ENCODE peak calls at places on chromosome 16, in ten cellular contexts. V, R, H, P, Q, W, A, I, L and T are unnamed samples.

GRCh38 chr16:87922250-87922871 is 14.0 kb downstream of the CA5A start:
- DNase-seq in L (no peak), V (no peak), I (peak), A (no peak), Q (no peak), H (no peak), R (no peak), W (no peak), P (no peak), T (peak)

GRCh38 chr16:77194295-77195231 is 3.6 kb downstream of the MON1B start:
- DNase-seq in H (no peak), A (no peak), W (no peak), R (no peak), V (no peak), P (no peak), Q (no peak), L (no peak), I (no peak), T (no peak)

GRCh38 chr16:50602531-50603205 is 54.5 kb downstream of the NKD1 start:
- DNase-seq in Q (no peak), A (peak), V (peak), P (no peak), W (no peak), I (no peak), R (no peak), H (no peak), L (no peak), T (no peak)

GRCh38 chr16:1273816-1274215 is 17.9 kb downstream of the TPSD1 start:
- DNase-seq in L (no peak), Q (no peak), P (no peak), A (no peak), I (no peak), R (no peak), H (no peak), V (no peak), W (no peak), T (no peak)

GRCh38 chr16:67943619-67944503 is at the start of gene LCAT:
- DNase-seq in W (no peak), I (no peak), R (no peak), L (no peak), P (no peak), V (no peak), Q (peak), H (no peak), A (no peak), T (peak)

GRCh38 chr16:81889896-81890634 is 111.0 kb downstream of the PLCG2 start:
- DNase-seq in P (peak), I (peak), L (no peak), R (peak), Q (peak), W (peak), V (peak), A (peak), H (peak), T (peak)

GRCh38 chr16:46790599-46791270 is 40.2 kb downstream of the C16orf87 start:
- DNase-seq in Q (no peak), A (no peak), R (no peak), H (no peak), I (no peak), V (no peak), P (no peak), L (no peak), W (no peak), T (no peak)

GRCh38 chr16:30853758-30854157 is 40.1 kb downstream of the BCL7C start:
- DNase-seq in I (no peak), R (no peak), H (no peak), L (no peak), W (no peak), P (peak), Q (no peak), V (peak), A (no peak), T (no peak)

GRCh38 chr16:4283939-4284338 is 11.1 kb upstream of the TFAP4 start:
- DNase-seq in Q (no peak), I (no peak), W (no peak), V (no peak), A (no peak), H (no peak), R (no peak), L (no peak), P (no peak), T (no peak)

GRCh38 chr16:86077243-86077940 is 178.4 kb downstream of the IRF8 start:
- DNase-seq in H (no peak), R (no peak), P (no peak), L (no peak), W (no peak), A (no peak), V (no peak), I (no peak), Q (no peak), T (no peak)

GRCh38 chr16:252366-253337 is 18.0 kb downstream of the FAM234A start:
- DNase-seq in H (peak), V (no peak), R (no peak), I (no peak), P (no peak), Q (peak), L (no peak), A (no peak), W (no peak), T (no peak)

GRCh38 chr16:14015461-14015860 is 55.7 kb upstream of the MRTFB start:
- DNase-seq in R (no peak), I (no peak), Q (no peak), P (no peak), H (no peak), W (no peak), A (no peak), V (no peak), L (no peak), T (no peak)

GRCh38 chr16:12141556-12141955 is 165.0 kb downstream of the SNX29 start:
- DNase-seq in P (no peak), I (no peak), L (no peak), Q (no peak), R (no peak), W (no peak), V (no peak), H (no peak), A (no peak), T (no peak)

GRCh38 chr16:70793851-70794502 is 7.0 kb downstream of the VAC14 start:
- DNase-seq in H (no peak), A (no peak), I (no peak), W (no peak), V (no peak), Q (no peak), R (no peak), P (no peak), L (no peak), T (no peak)

GRCh38 chr16:75070055-75070841 is 46.3 kb downstream of the LDHD start:
- DNase-seq in R (no peak), V (no peak), Q (no peak), I (no peak), H (no peak), L (no peak), P (peak), A (no peak), W (no peak), T (peak)

GRCh38 chr16:15523939-15524338 is 89.6 kb downstream of the BMERB1 start:
- DNase-seq in I (no peak), A (no peak), H (no peak), P (no peak), W (no peak), Q (no peak), V (no peak), L (no peak), R (no peak), T (no peak)

GRCh38 chr16:88356124-88356726 is 26.5 kb upstream of the ZNF469 start:
- DNase-seq in W (no peak), P (no peak), L (no peak), H (no peak), V (no peak), A (no peak), I (no peak), R (no peak), Q (no peak), T (no peak)

GRCh38 chr16:88339926-88340754 is 42.6 kb upstream of the ZNF469 start:
- DNase-seq in V (no peak), I (no peak), A (no peak), W (no peak), R (no peak), L (no peak), P (no peak), Q (no peak), H (no peak), T (no peak)

GRCh38 chr16:9370071-9370491 is 278.6 kb downstream of the HAPSTR1 start:
- DNase-seq in A (no peak), I (no peak), H (no peak), Q (no peak), L (no peak), W (no peak), R (no peak), P (no peak), V (no peak), T (no peak)

GRCh38 chr16:81808933-81809480 is 29.9 kb downstream of the PLCG2 start:
- DNase-seq in W (no peak), P (no peak), V (no peak), Q (no peak), R (no peak), A (no peak), L (no peak), I (no peak), H (peak), T (no peak)

GRCh38 chr16:86244936-86245335 is 265.4 kb upstream of the FOXF1 start:
- DNase-seq in A (no peak), W (no peak), I (no peak), Q (no peak), L (no peak), R (no peak), P (no peak), V (no peak), H (no peak), T (no peak)

GRCh38 chr16:71542377-71542776 is 16.2 kb downstream of the CHST4 start:
- DNase-seq in W (no peak), L (peak), I (peak), V (peak), Q (peak), P (peak), H (no peak), R (no peak), A (peak), T (peak)

GRCh38 chr16:75566889-75567255 is 693 bp downstream of the GABARAPL2 start:
- DNase-seq in P (no peak), I (peak), V (peak), W (no peak), H (no peak), Q (no peak), L (no peak), R (no peak), A (no peak), T (peak)

GRCh38 chr16:66399930-66400329 is 27.2 kb upstream of the BEAN1 start:
- DNase-seq in R (no peak), P (no peak), I (no peak), A (no peak), L (no peak), W (no peak), V (no peak), Q (peak), H (no peak), T (no peak)

GRCh38 chr16:83482545-83483162 is 325.1 kb upstream of the HSBP1 start:
- DNase-seq in W (no peak), Q (no peak), L (no peak), I (no peak), V (no peak), H (no peak), R (no peak), P (no peak), A (no peak), T (no peak)

GRCh38 chr16:85612191-85612800 is 826 bp upstream of the GSE1 start:
- DNase-seq in A (no peak), Q (peak), W (peak), H (no peak), I (peak), L (no peak), V (peak), R (peak), P (peak), T (peak)

GRCh38 chr16:2085669-2086068 is 37.9 kb downstream of the TSC2 start:
- DNase-seq in V (no peak), P (peak), L (no peak), R (no peak), A (no peak), H (no peak), W (no peak), I (no peak), Q (no peak), T (no peak)

GRCh38 chr16:84518804-84519341 is 14.4 kb upstream of the MEAK7 start:
- DNase-seq in I (no peak), P (no peak), Q (no peak), V (no peak), R (no peak), H (no peak), L (no peak), W (no peak), A (peak), T (no peak)

GRCh38 chr16:20865420-20866126 is 34.6 kb downstream of the DCUN1D3 start:
- DNase-seq in Q (no peak), R (no peak), I (no peak), A (no peak), P (peak), V (peak), H (peak), W (peak), L (no peak), T (no peak)

GRCh38 chr16:598823-599739 is 9.2 kb downstream of the RAB40C start:
- DNase-seq in A (no peak), W (no peak), I (no peak), L (no peak), H (no peak), R (no peak), V (no peak), P (no peak), Q (no peak), T (no peak)

GRCh38 chr16:56606688-56607618 is 1.4 kb upstream of the MT2A start:
- DNase-seq in R (peak), L (peak), Q (peak), W (peak), H (no peak), I (peak), P (peak), V (peak), A (no peak), T (peak)

GRCh38 chr16:79609861-79610260 is 9.3 kb upstream of the MAF start:
- DNase-seq in P (no peak), I (no peak), H (no peak), R (no peak), Q (no peak), W (no peak), L (no peak), A (no peak), V (no peak), T (no peak)

GRCh38 chr16:31451681-31452351 is 7.5 kb upstream of the ARMC5 start:
- DNase-seq in Q (peak), A (no peak), L (no peak), W (no peak), I (peak), R (peak), V (peak), P (peak), H (no peak), T (peak)

GRCh38 chr16:55035037-55035436 is 104.4 kb downstream of the IRX5 start:
- DNase-seq in A (no peak), H (no peak), R (no peak), L (no peak), I (peak), P (no peak), V (no peak), W (no peak), Q (peak), T (peak)

GRCh38 chr16:31148281-31148728 is 1.6 kb downstream of the PRSS36 start:
- DNase-seq in I (peak), R (no peak), L (no peak), Q (no peak), A (no peak), P (no peak), H (no peak), V (no peak), W (no peak), T (peak)

DNA sequence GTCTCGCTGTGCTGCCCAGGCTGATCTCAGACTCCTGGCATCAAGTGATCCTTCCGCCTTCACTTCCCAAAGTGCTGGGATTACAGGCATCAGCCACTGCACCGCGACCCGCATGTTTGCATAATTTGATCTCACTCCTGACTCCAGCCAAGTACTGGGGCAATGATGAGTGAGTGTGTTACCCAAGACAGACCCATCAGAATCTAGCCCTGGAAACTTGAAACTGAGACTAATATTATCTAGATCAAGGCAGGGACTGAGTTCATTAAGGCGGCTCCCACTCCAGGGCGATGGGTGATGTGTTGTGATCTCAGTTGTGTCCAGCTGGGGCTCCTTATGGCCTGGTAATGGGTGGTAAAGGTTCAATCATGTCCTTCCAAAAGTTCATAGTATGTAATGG is 53.4 kb downstream of the EMP2 start:
- DNase-seq in V (no peak), W (no peak), A (no peak), Q (no peak), H (no peak), P (no peak), L (no peak), R (no peak), I (no peak), T (no peak)
- TF ChIP-seq CTCF in V (no peak), W (no peak), A (no peak), Q (no peak), H (no peak), P (no peak), L (no peak), R (no peak), I (no peak), T (no peak)

GRCh38 chr16:3266873-3267537 is 10.6 kb upstream of the MEFV start:
- DNase-seq in Q (peak), W (peak), A (peak), H (no peak), I (no peak), P (peak), R (no peak), V (no peak), L (no peak), T (peak)

GRCh38 chr16:3268294-3268693 is 11.9 kb upstream of the MEFV start:
- DNase-seq in V (no peak), W (no peak), L (no peak), H (no peak), I (no peak), Q (no peak), A (no peak), P (no peak), R (no peak), T (no peak)

GRCh38 chr16:3259829-3260228 is 3.4 kb upstream of the MEFV start:
- DNase-seq in V (no peak), I (no peak), R (no peak), A (no peak), Q (no peak), W (no peak), H (no peak), P (no peak), L (no peak), T (no peak)

GRCh38 chr16:3262517-3262916 is 6.1 kb upstream of the MEFV start:
- DNase-seq in P (no peak), Q (no peak), H (no peak), W (no peak), A (no peak), R (no peak), L (no peak), I (no peak), V (no peak), T (no peak)

GRCh38 chr16:3264137-3265036 is 8.0 kb upstream of the MEFV start:
- DNase-seq in L (peak), Q (peak), I (peak), R (peak), W (peak), P (peak), V (peak), H (peak), A (peak), T (peak)
- TF ChIP-seq CTCF in L (no peak), Q (peak), I (peak), R (peak), W (peak), P (peak), V (no peak), H (peak), A (no peak), T (peak)

DNA sequence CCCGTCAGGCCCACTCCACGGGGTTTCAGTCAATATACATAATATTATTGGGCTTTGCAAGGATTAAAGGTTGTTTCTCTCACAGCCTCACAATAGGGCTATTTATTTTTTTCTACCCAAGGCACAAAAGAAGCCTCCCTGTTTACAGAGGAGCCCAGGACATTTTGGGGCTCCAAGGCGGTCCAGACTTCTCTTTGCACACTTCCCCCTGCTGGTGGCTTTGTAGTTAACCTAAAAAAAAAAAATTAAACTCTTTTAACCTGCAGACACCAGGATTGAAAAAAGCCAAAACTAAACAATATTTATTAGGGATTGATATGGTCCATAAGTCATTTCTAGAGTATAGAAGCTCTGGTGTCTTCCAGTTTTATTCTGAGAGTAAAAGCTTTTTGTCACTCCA is 169.7 kb upstream of the ZFHX3 start:
- DNase-seq in W (no peak), Q (no peak), I (no peak), H (no peak), L (no peak), A (no peak), P (no peak), R (no peak), V (no peak), T (no peak)
- TF ChIP-seq CTCF in W (peak), Q (peak), I (no peak), H (peak), L (no peak), A (no peak), P (peak), R (peak), V (no peak), T (no peak)

GRCh38 chr16:25713785-25714570 is 22.2 kb downstream of the HS3ST4 start:
- DNase-seq in Q (no peak), L (no peak), P (no peak), I (no peak), H (no peak), A (no peak), W (no peak), R (no peak), V (no peak), T (no peak)

GRCh38 chr16:25707553-25707952 is 15.8 kb downstream of the HS3ST4 start:
- DNase-seq in H (no peak), L (no peak), A (no peak), I (no peak), V (no peak), P (no peak), Q (no peak), R (no peak), W (no peak), T (no peak)

GRCh38 chr16:25709182-25709581 is 17.4 kb downstream of the HS3ST4 start:
- DNase-seq in I (no peak), V (no peak), P (no peak), A (no peak), W (no peak), L (no peak), H (no peak), Q (no peak), R (no peak), T (no peak)

GRCh38 chr16:25707982-25708583 is 16.3 kb downstream of the HS3ST4 start:
- DNase-seq in W (no peak), L (no peak), P (no peak), A (no peak), H (no peak), V (no peak), I (peak), R (no peak), Q (peak), T (peak)
- TF ChIP-seq CTCF in W (peak), L (no peak), P (peak), A (no peak), H (peak), V (peak), I (peak), R (peak), Q (no peak), T (no peak)

DNA sequence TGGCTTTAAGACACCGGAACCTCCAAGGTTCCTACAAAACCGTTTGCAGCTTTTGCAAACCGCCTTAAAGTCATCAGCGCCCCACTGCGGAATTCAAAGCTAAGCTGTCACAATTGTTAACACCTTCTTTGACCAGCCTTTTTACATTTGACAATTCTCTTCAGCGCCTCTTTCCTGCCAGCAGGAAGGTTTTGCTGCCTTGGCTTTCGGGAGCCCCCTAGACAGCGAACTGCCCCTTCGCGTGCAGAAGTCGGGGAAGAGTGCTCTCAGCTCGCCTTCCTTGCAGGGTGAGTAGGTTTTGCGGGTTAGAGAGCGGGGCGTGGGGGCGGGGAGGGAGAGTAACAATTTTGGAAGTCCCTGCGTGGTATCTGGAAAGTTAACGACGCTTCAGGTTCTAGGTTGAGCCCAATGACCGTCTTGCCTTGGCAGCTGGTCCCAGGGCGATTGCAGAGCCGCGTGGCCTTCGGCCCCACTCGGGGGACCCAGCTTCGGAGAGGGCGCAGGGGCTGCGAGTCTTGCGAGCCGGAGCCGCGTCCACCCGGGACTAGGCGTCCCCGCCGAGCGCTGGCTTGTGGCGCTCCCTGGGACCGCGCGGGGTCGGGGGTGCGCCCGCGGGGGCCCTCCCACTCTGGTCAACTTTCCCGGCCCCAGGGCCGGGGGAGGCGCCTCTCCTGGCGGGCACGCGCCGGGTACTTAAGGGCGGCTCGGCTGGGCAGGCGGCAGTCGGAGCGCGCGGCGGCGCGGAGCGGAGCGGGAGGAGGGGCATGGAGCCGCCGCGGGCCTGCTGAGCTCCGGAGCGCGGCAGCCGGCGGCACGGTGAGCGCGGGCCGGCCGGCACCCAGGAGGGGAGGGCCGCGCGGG is at the start of gene HAS3:
- DNase-seq in H (no peak), A (no peak), L (no peak), V (peak), P (peak), Q (peak), W (no peak), I (peak), R (no peak), T (peak)
- TF ChIP-seq CTCF in H (peak), A (no peak), L (no peak), V (peak), P (peak), Q (peak), W (no peak), I (no peak), R (no peak), T (peak)

GRCh38 chr16:10941127-10941933 is 938 bp downstream of the DEXI start:
- DNase-seq in I (no peak), R (no peak), W (no peak), H (no peak), A (no peak), L (no peak), V (peak), Q (no peak), P (no peak), T (no peak)
- TF ChIP-seq CTCF in I (no peak), R (no peak), W (no peak), H (no peak), A (no peak), L (no peak), V (no peak), Q (no peak), P (no peak), T (no peak)